ENCODE peak calls at places on chromosomes 12 and 14, in six cellular contexts. One of them, this sample, is unnamed.

GRCh38 chr14:57066887-57067513 is 201.7 kb downstream of the EXOC5 start:
- DNase-seq in esophagus squamous epithelium: no peak
- DNase-seq in HCT116: peak; percentile 12
- DNase-seq in NCI-H1417: peak; percentile 23
- DNase-seq in NCI-H2081: peak; percentile 38
- DNase-seq in T47D: no peak
- DNase-seq in this sample: peak; percentile 13

GRCh38 chr12:87807127-87807526 is 222.1 kb downstream of the C12orf50 start:
- DNase-seq in esophagus squamous epithelium: no peak
- DNase-seq in HCT116: no peak
- DNase-seq in NCI-H1417: no peak
- DNase-seq in NCI-H2081: no peak
- DNase-seq in T47D: no peak
- DNase-seq in this sample: no peak

GRCh38 chr14:72610831-72611200 is 283.1 kb downstream of the DPF3 start:
- DNase-seq in esophagus squamous epithelium: no peak
- DNase-seq in HCT116: no peak
- DNase-seq in NCI-H1417: no peak
- DNase-seq in NCI-H2081: no peak
- DNase-seq in T47D: no peak
- DNase-seq in this sample: no peak

GRCh38 chr12:8661016-8661415 is 1.6 kb downstream of the MFAP5 start:
- DNase-seq in esophagus squamous epithelium: no peak
- DNase-seq in HCT116: no peak
- DNase-seq in NCI-H1417: no peak
- DNase-seq in NCI-H2081: no peak
- DNase-seq in T47D: no peak
- DNase-seq in this sample: no peak

GRCh38 chr14:103101257-103101963 is 6.9 kb downstream of the EXOC3L4 start:
- DNase-seq in esophagus squamous epithelium: no peak
- DNase-seq in HCT116: no peak
- DNase-seq in NCI-H1417: no peak
- DNase-seq in NCI-H2081: no peak
- DNase-seq in T47D: no peak
- DNase-seq in this sample: no peak

GRCh38 chr12:3417937-3418336 is 73.1 kb upstream of the PRMT8 start:
- DNase-seq in esophagus squamous epithelium: no peak
- DNase-seq in HCT116: no peak
- DNase-seq in NCI-H1417: no peak
- DNase-seq in NCI-H2081: no peak
- DNase-seq in T47D: no peak
- DNase-seq in this sample: no peak

GRCh38 chr14:91307652-91308051 is 63.1 kb upstream of the GPR68 start:
- DNase-seq in esophagus squamous epithelium: no peak
- DNase-seq in HCT116: no peak
- DNase-seq in NCI-H1417: no peak
- DNase-seq in NCI-H2081: no peak
- DNase-seq in T47D: no peak
- DNase-seq in this sample: no peak

GRCh38 chr12:67025543-67026114 is 243.5 kb upstream of the CAND1 start:
- DNase-seq in esophagus squamous epithelium: no peak
- DNase-seq in HCT116: no peak
- DNase-seq in NCI-H1417: peak; percentile 75
- DNase-seq in NCI-H2081: peak; percentile 24
- DNase-seq in T47D: peak; percentile 25
- DNase-seq in this sample: peak; percentile 71

GRCh38 chr12:124928095-124928911 is 13.9 kb upstream of the UBC start:
- DNase-seq in esophagus squamous epithelium: no peak
- DNase-seq in HCT116: peak; percentile 95
- DNase-seq in NCI-H1417: no peak
- DNase-seq in NCI-H2081: no peak
- DNase-seq in T47D: peak; percentile 68
- DNase-seq in this sample: peak; percentile 98